ENCODE peak calls at places on chromosomes 2 and 18, in seven cellular contexts. R is mammary epithelial cell, S is lung, N is K562, F is thoracic aorta, O is left ventricle myocardium inferior, T is A549. U is an unnamed sample. For H3K4me1, the result is how much of the 10 kb centered on the place peaks cover.

GRCh38 chr2:168160897-168161296 is 86.5 kb downstream of the STK39 start:
- DNase-seq in O (no peak), T (peak), S (no peak), N (peak), F (no peak), R (no peak), U (no peak)

GRCh38 chr2:24111407-24111861 is 11.7 kb downstream of the PFN4 start:
- DNase-seq in N (no peak), T (peak), O (no peak), R (peak), S (no peak), F (no peak), U (no peak)

GRCh38 chr2:240567872-240568677 is at the start of gene RNPEPL1:
- DNase-seq in T (no peak), F (no peak), O (peak), R (peak), N (peak), S (no peak), U (peak)

GRCh38 chr18:26088482-26088881 is 1.9 kb downstream of the SS18 start:
- DNase-seq in T (no peak), F (no peak), O (no peak), S (no peak), N (no peak), R (peak), U (no peak)

GRCh38 chr2:19653336-19653908 is 248.4 kb downstream of the TTC32 start:
- DNase-seq in S (no peak), O (no peak), T (no peak), N (no peak), R (no peak), F (no peak), U (no peak)

GRCh38 chr2:32942728-32943485 is 3.8 kb upstream of the LTBP1 start:
- DNase-seq in S (no peak), O (no peak), R (no peak), N (no peak), T (no peak), F (no peak), U (no peak)

GRCh38 chr18:13381907-13382682 is 163.5 kb downstream of the LDLRAD4 start:
- DNase-seq in O (peak), T (no peak), F (peak), N (no peak), R (no peak), S (peak), U (peak)

GRCh38 chr2:108412995-108413726 is 35.4 kb downstream of the SULT1C4 start:
- DNase-seq in N (no peak), F (no peak), O (no peak), R (peak), S (no peak), T (peak), U (no peak)

GRCh38 chr2:77796397-77796796 is 274.2 kb upstream of the LRRTM4 start:
- DNase-seq in R (no peak), F (no peak), N (no peak), S (no peak), O (no peak), T (no peak), U (no peak)

GRCh38 chr2:183219853-183220252 is 95.6 kb downstream of the NUP35 start:
- DNase-seq in S (no peak), R (no peak), T (no peak), N (no peak), F (no peak), O (no peak), U (no peak)

GRCh38 chr2:209473930-209474419 is 50.1 kb downstream of the MAP2 start:
- DNase-seq in R (peak), S (peak), N (no peak), T (peak), O (no peak), F (no peak), U (no peak)

GRCh38 chr2:209314641-209315040 is 109.2 kb upstream of the MAP2 start:
- DNase-seq in T (no peak), N (no peak), F (no peak), R (no peak), O (no peak), S (no peak), U (no peak)

DNA sequence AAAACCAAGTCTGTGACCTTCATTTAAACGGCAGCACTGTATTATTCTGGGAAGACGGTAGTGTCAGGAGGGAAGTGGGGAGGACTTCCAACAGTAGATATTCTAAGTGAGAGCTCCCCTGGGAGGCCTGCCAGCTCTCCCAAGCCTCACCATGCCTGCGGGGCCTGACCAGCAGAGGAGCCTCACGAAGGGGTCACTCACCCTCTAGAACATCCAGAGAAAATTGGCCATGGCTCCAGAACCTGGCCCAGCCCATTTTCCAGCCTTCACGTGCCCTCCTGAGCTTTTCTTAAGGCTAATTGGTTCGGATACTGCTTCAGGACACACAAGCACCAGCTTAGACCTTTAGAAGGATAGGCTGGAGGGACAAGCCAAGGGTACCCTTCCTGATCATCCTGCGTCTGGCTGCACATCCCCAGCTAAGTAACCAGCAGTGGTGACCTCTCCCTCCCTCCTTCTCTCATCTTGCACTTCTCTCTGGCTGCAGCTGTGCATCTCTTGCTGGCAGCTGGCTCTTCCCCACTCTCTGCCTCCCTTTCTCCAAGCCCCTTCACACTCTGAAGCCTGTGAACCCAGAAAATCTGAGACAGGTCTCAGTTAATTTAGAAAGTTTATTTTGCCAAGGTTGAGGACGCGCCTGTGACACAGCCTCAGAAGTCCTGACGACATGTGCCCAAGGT is 120.1 kb upstream of the PKDCC start:
- DNase-seq in N (no peak), T (no peak), O (peak), F (no peak), R (no peak), S (no peak), U (no peak)
- H3K4me1 ChIP-seq in N (under half), T (half or more), O (half or more), F (under half), R (under half), S (under half), U (under half)

GRCh38 chr2:46645681-46646162 is 166.4 kb downstream of the TMEM247 start:
- DNase-seq in F (no peak), S (peak), N (no peak), R (peak), T (no peak), O (peak), U (no peak)

GRCh38 chr2:46650556-46651001 is 171.2 kb downstream of the TMEM247 start:
- DNase-seq in N (peak), O (no peak), R (peak), F (peak), T (peak), S (peak), U (no peak)

GRCh38 chr2:46649004-46649403 is 169.6 kb downstream of the TMEM247 start:
- DNase-seq in O (no peak), S (no peak), T (no peak), N (no peak), R (no peak), F (no peak), U (no peak)

GRCh38 chr2:46647041-46647440 is 167.7 kb downstream of the TMEM247 start:
- DNase-seq in O (no peak), T (no peak), R (no peak), F (no peak), N (no peak), S (no peak), U (no peak)

GRCh38 chr2:46648141-46648742 is 168.9 kb downstream of the TMEM247 start:
- DNase-seq in S (no peak), T (peak), R (no peak), F (no peak), N (no peak), O (no peak), U (no peak)
- H3K4me1 ChIP-seq in S (under half), T (half or more), R (under half), F (under half), N (under half), O (under half), U (under half)

GRCh38 chr2:150484461-150484931 is 3.0 kb downstream of the RND3 start:
- DNase-seq in F (no peak), T (no peak), S (no peak), O (no peak), R (peak), N (no peak), U (peak)

GRCh38 chr2:150482111-150482510 is 5.4 kb downstream of the RND3 start:
- DNase-seq in F (no peak), T (no peak), O (no peak), S (no peak), N (no peak), R (no peak), U (no peak)

GRCh38 chr2:150484006-150484405 is 3.5 kb downstream of the RND3 start:
- DNase-seq in N (no peak), S (no peak), R (peak), T (no peak), O (no peak), F (no peak), U (no peak)

GRCh38 chr2:150482667-150483260 is 4.7 kb downstream of the RND3 start:
- DNase-seq in S (no peak), N (no peak), O (no peak), F (no peak), T (no peak), R (no peak), U (no peak)

DNA sequence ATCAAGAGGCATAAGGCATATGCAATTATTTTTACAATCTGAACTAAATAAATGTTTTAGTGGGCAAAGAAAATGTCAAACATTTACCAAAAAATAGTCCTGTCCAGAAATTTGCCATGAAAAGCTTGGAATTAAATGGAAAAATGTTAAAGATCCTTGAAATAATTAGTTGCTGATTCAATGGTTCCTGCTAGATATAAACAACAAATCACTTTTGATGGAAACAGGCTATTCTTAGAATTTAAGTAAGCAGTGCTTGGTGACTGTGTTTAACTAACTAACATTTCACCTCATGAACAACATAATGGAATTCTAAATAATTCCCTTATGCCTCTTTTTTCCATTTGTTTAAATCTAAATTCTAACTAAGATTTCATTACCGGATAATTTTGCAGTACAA is 3.9 kb downstream of the RND3 start:
- DNase-seq in O (no peak), N (no peak), T (no peak), S (no peak), R (no peak), F (no peak), U (no peak)
- H3K4me1 ChIP-seq in O (half or more), N (under half), T (half or more), S (under half), R (under half), F (under half), U (under half)

GRCh38 chr2:224569654-224570053 is 15.5 kb downstream of the CUL3 start:
- DNase-seq in S (no peak), T (no peak), O (no peak), R (no peak), F (no peak), N (no peak), U (no peak)
- H3K4me1 ChIP-seq in S (under half), T (half or more), O (half or more), R (under half), F (under half), N (under half), U (under half)

GRCh38 chr18:75845413-75845812 is 417.9 kb upstream of the SMIM21 start:
- DNase-seq in O (no peak), S (no peak), N (no peak), T (no peak), F (no peak), R (no peak), U (no peak)

GRCh38 chr18:75840131-75840530 is 412.6 kb upstream of the SMIM21 start:
- DNase-seq in T (no peak), R (no peak), S (peak), N (no peak), O (no peak), F (no peak), U (no peak)

GRCh38 chr18:75846321-75846720 is 418.8 kb upstream of the SMIM21 start:
- DNase-seq in T (no peak), F (no peak), O (no peak), R (no peak), N (no peak), S (no peak), U (no peak)

GRCh38 chr18:75839041-75839440 is 411.5 kb upstream of the SMIM21 start:
- DNase-seq in R (no peak), N (no peak), S (no peak), T (no peak), F (no peak), O (no peak), U (no peak)

DNA sequence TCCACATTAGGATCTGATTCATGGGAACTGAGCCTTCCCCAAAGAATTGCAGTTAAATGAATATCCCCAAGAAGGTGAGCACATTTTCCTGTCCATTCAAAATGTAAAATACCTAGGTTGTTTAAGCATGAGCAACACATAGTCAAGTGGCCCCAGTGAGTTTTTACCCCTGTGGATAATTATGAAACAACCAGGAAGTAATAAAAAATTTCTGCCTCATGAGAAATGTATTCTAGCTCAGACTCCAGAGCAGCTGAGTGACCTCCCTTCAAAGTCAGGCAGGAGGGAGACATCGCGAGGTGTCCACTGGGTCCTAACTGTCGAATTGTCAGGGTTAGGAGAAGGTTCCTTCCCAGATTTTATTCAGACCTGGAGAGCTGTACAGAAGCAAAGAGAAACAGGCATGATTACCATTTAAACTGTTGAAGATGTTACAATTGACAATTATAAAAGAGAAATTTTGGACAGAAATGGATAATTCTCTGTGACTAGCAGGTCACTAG is 416.6 kb upstream of the SMIM21 start:
- DNase-seq in S (peak), T (no peak), F (no peak), O (no peak), N (no peak), R (no peak), U (no peak)
- H3K4me1 ChIP-seq in S (under half), T (under half), F (under half), O (under half), N (under half), R (under half), U (under half)

DNA sequence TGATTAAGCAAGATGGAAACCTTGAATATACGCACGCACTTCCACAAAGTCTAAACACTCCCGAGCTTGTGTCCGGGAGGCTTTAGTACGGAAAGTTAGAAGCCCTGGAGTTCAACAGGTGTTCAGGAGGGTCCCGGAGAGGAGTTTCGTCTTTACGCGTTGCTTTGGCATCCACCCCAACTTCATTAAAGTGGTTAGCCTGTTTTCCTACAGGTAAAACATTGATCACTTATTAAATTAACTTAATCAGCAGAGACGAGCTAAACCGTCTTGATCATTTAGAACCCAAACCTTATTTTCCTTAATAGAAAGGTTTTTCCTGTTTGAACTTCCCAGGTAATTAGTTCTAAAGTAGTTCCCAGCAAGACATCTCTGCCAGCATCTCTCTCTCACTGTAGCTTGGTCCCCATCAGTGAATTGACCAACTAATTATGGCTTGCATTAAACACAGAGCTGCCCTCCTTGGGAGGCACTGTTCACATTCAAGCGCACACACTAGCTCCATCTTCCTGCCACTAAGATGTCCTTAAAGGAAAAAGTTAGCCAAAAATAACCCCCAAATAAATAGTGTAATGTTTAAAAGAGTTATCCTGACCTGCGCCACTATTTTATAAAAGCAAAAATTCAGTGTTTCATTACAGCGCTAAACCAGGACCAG is 1.4 kb downstream of the NPAS2 start:
- DNase-seq in F (no peak), R (no peak), N (no peak), S (no peak), O (no peak), T (no peak), U (no peak)
- H3K4me1 ChIP-seq in F (under half), R (under half), N (under half), S (under half), O (half or more), T (half or more), U (under half)

GRCh38 chr18:46173393-46174316 is 69.5 kb downstream of the HAUS1 start:
- DNase-seq in N (peak), T (peak), F (peak), O (peak), S (peak), R (peak), U (peak)

GRCh38 chr18:46184296-46185080 is 80.3 kb downstream of the HAUS1 start:
- DNase-seq in R (no peak), F (no peak), O (no peak), S (no peak), T (no peak), N (no peak), U (no peak)

GRCh38 chr18:46182633-46183401 is 78.6 kb downstream of the HAUS1 start:
- DNase-seq in O (no peak), S (no peak), T (no peak), N (no peak), R (no peak), F (no peak), U (no peak)

GRCh38 chr18:46174317-46175039 is 70.3 kb downstream of the HAUS1 start:
- DNase-seq in R (peak), O (peak), N (no peak), S (no peak), T (no peak), F (no peak), U (peak)

GRCh38 chr18:46179306-46179705 is 75.1 kb downstream of the HAUS1 start:
- DNase-seq in O (no peak), F (no peak), R (no peak), S (no peak), N (no peak), T (no peak), U (no peak)
- H3K4me1 ChIP-seq in O (half or more), F (under half), R (under half), S (under half), N (under half), T (under half), U (under half)

GRCh38 chr2:191319181-191319580 is 74.0 kb downstream of the MYO1B start:
- DNase-seq in O (no peak), S (no peak), N (no peak), R (peak), F (no peak), T (no peak), U (no peak)
- H3K4me1 ChIP-seq in O (half or more), S (under half), N (under half), R (half or more), F (under half), T (half or more), U (under half)